ENCODE peak calls at places on chromosomes 3 and 15, in five cellular contexts. X is esophagus muscularis mucosa, H is ovary, O is spleen, L is pancreas. Z is an unnamed sample. For H3K4me1, the result is how much of the 10 kb centered on the place peaks cover.

GRCh38 chr3:44913868-44914468 is 39.6 kb downstream of the TGM4 start:
- DNase-seq in X (no peak), H (peak), O (peak), L (peak), Z (peak)

GRCh38 chr3:196275126-196275525 is 12.4 kb downstream of the PCYT1A start:
- DNase-seq in X (no peak), H (no peak), O (no peak), L (no peak), Z (no peak)

GRCh38 chr15:51907136-51907862 is 64.3 kb downstream of the LEO1 start:
- DNase-seq in X (no peak), H (no peak), O (no peak), L (no peak), Z (no peak)

GRCh38 chr3:33115024-33115768 is 1.4 kb downstream of the CRTAP start:
- DNase-seq in X (no peak), H (peak), O (peak), L (no peak), Z (peak)

GRCh38 chr3:5078151-5078550 is 43.9 kb upstream of the ARL8B start:
- DNase-seq in X (no peak), H (no peak), O (no peak), L (no peak), Z (no peak)

GRCh38 chr3:185332026-185332735 is 30.8 kb upstream of the MAP3K13 start:
- DNase-seq in X (no peak), H (no peak), O (no peak), L (no peak), Z (no peak)

GRCh38 chr3:196163687-196164493 is 47.3 kb downstream of the ZDHHC19 start:
- DNase-seq in X (no peak), H (peak), O (peak), L (no peak), Z (no peak)

GRCh38 chr3:96755519-96755918 is 58.9 kb upstream of the EPHA6 start:
- DNase-seq in X (no peak), H (no peak), O (no peak), L (no peak), Z (no peak)

GRCh38 chr3:181693280-181693679 is 18.4 kb upstream of the SOX2 start:
- DNase-seq in X (no peak), H (no peak), O (no peak), L (no peak), Z (no peak)

GRCh38 chr3:116140100-116140689 is 305.1 kb downstream of the LSAMP start:
- DNase-seq in X (no peak), H (no peak), O (no peak), L (no peak), Z (no peak)

GRCh38 chr3:63193647-63194046 is 84.5 kb upstream of the SYNPR start:
- DNase-seq in X (no peak), H (no peak), O (no peak), L (no peak), Z (no peak)

GRCh38 chr15:74245342-74245931 is 9.3 kb downstream of the CCDC33 start:
- DNase-seq in X (no peak), H (no peak), O (no peak), L (no peak), Z (peak)

GRCh38 chr15:85485956-85486567 is 105.7 kb downstream of the AKAP13 start:
- DNase-seq in X (no peak), H (peak), O (no peak), L (no peak), Z (peak)

GRCh38 chr3:99909714-99910508 is 92.2 kb downstream of the CMSS1 start:
- DNase-seq in X (no peak), H (no peak), O (no peak), L (no peak), Z (no peak)

GRCh38 chr15:47652213-47652852 is 65.0 kb upstream of the SEMA6D start:
- DNase-seq in X (no peak), H (peak), O (no peak), L (no peak), Z (no peak)

GRCh38 chr15:66092053-66092976 is 161.2 kb downstream of the MEGF11 start:
- DNase-seq in X (no peak), H (no peak), O (no peak), L (no peak), Z (no peak)

GRCh38 chr15:65056868-65057548 is 10.8 kb downstream of the RASL12 start:
- DNase-seq in X (no peak), H (no peak), O (no peak), L (no peak), Z (no peak)

GRCh38 chr3:71926242-71926560 is 141.3 kb upstream of the PROK2 start:
- DNase-seq in X (no peak), H (no peak), O (no peak), L (no peak), Z (no peak)

GRCh38 chr3:45967724-45968123 is 24.5 kb downstream of the CXCR6 start:
- DNase-seq in X (no peak), H (no peak), O (no peak), L (no peak), Z (no peak)

GRCh38 chr3:127307431-127307830 is 19.6 kb upstream of the PRR20G start:
- DNase-seq in X (peak), H (no peak), O (no peak), L (no peak), Z (no peak)

GRCh38 chr3:119293761-119294401 is at the start of gene ARHGAP31:
- DNase-seq in X (peak), H (peak), O (peak), L (peak), Z (peak)

GRCh38 chr3:13895155-13896105 is 15.6 kb upstream of the WNT7A start:
- DNase-seq in X (peak), H (peak), O (peak), L (peak), Z (peak)

GRCh38 chr15:25438601-25439455 is at the start of gene UBE3A:
- DNase-seq in X (peak), H (peak), O (peak), L (peak), Z (peak)
- H3K4me3 ChIP-seq in X (peak), H (peak), O (peak), L (peak), Z (peak)

DNA sequence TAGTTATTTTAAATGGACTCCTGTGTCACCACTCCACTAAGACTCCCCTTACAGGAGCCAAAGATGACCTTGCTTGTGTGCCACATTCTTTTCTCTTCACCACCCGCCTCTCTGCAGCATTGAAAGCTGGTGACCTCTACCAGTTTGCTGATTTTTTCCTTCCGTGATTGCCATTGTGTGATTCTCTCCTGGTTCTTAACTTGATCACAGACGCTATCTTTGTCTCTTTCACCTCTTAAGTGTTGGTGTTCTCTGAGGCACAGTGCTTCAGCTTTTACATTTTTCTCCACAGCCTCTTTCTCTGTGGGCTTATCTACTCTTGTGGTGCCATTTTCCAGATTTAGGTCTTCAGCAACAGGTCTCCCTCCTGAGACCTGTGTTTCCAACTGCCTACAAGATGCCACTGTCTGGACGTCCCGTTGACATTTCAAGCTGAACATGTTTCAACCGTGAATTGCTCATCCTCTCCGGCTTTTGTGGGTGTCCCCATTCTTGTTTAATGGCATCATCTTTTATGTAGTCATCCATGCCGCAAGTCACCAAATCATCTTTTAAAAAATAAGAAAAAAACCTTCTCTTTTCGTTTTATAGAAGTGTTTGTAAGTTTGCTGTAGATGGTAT is 26.5 kb downstream of the IQGAP1 start:
- DNase-seq in X (no peak), H (no peak), O (no peak), L (no peak), Z (no peak)
- H3K4me1 ChIP-seq in X (half or more), H (under half), O (half or more), L (half or more), Z (under half)

GRCh38 chr3:124395165-124395564 is 335.1 kb upstream of the UMPS start:
- DNase-seq in X (no peak), H (no peak), O (no peak), L (no peak), Z (no peak)

GRCh38 chr3:124393340-124393739 is 336.9 kb upstream of the UMPS start:
- DNase-seq in X (no peak), H (no peak), O (no peak), L (no peak), Z (no peak)

GRCh38 chr3:124395584-124396340 is 334.5 kb upstream of the UMPS start:
- DNase-seq in X (no peak), H (no peak), O (no peak), L (no peak), Z (peak)

GRCh38 chr3:124396397-124396796 is 333.9 kb upstream of the UMPS start:
- DNase-seq in X (no peak), H (no peak), O (no peak), L (no peak), Z (no peak)

GRCh38 chr3:124391774-124392173 is 338.5 kb upstream of the UMPS start:
- DNase-seq in X (no peak), H (no peak), O (no peak), L (no peak), Z (no peak)
- TF ChIP-seq CTCF in X (no peak), H (no peak), O (no peak), L (no peak), Z (no peak)

GRCh38 chr3:123111640-123112039 is 44.8 kb downstream of the PDIA5 start:
- DNase-seq in X (no peak), H (no peak), O (no peak), L (no peak), Z (no peak)
- H3K4me3 ChIP-seq in X (no peak), H (no peak), O (no peak), L (no peak), Z (no peak)

GRCh38 chr3:143119974-143120715 is 574 bp downstream of the CHST2 start:
- DNase-seq in X (peak), H (no peak), O (peak), L (peak), Z (no peak)
- H3K4me1 ChIP-seq in X (under half), H (under half), O (half or more), L (under half), Z (under half)

DNA sequence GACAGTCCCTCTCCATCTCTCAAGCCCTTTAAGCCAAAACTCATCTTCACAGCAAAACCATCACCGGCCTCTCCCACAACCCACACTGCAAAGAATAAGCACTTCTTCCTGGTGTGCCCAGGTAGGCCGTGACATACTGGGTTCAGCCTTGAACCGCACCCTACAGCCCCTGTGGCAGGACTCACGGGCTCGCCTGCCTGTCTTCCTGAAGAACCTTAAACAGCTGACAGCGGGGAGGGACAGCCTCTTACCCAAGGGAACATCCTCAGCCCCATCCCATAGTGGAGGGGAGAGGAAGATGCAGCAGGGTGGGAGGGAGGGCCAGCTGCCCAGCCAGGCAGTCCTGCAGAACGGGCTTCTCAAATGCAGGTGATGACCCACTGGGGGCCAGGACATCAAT is 40.2 kb downstream of the TBC1D2B start:
- DNase-seq in X (no peak), H (no peak), O (no peak), L (no peak), Z (no peak)
- TF ChIP-seq CTCF in X (no peak), H (no peak), O (no peak), L (no peak), Z (no peak)

Z was measured in testis.